ENCODE peak calls at places on chromosomes 16 and 17, in five cellular contexts. One of them, this sample, is unnamed.

GRCh38 chr17:44473367-44473766 is 29.8 kb downstream of the GPATCH8 start:
- DNase-seq in GM23338: no peak
- DNase-seq in mammary epithelial cell: no peak
- DNase-seq in fibroblast of lung: no peak
- DNase-seq in hepatocyte: no peak
- DNase-seq in this sample: peak

GRCh38 chr17:67365762-67366192 is 600 bp downstream of the PSMD12 start:
- DNase-seq in mammary epithelial cell: peak
- DNase-seq in GM23338: no peak
- DNase-seq in hepatocyte: peak
- DNase-seq in fibroblast of lung: peak
- DNase-seq in this sample: peak

GRCh38 chr17:49598918-49599317 is 23.2 kb downstream of the NXPH3 start:
- DNase-seq in mammary epithelial cell: no peak
- DNase-seq in hepatocyte: no peak
- DNase-seq in GM23338: no peak
- DNase-seq in fibroblast of lung: no peak
- DNase-seq in this sample: no peak

GRCh38 chr17:71530227-71530626 is 590.6 kb upstream of the SOX9 start:
- DNase-seq in mammary epithelial cell: peak
- DNase-seq in hepatocyte: no peak
- DNase-seq in fibroblast of lung: no peak
- DNase-seq in GM23338: no peak
- DNase-seq in this sample: peak

GRCh38 chr17:28141333-28141732 is 98.9 kb downstream of the NLK start:
- DNase-seq in hepatocyte: no peak
- DNase-seq in GM23338: no peak
- DNase-seq in fibroblast of lung: no peak
- DNase-seq in mammary epithelial cell: no peak
- DNase-seq in this sample: no peak

GRCh38 chr17:34163681-34164080 is 91.4 kb upstream of the CCL2 start:
- DNase-seq in fibroblast of lung: peak
- DNase-seq in hepatocyte: peak
- DNase-seq in mammary epithelial cell: no peak
- DNase-seq in GM23338: peak
- DNase-seq in this sample: peak

GRCh38 chr16:47574091-47575054 is 113.2 kb downstream of the PHKB start:
- DNase-seq in mammary epithelial cell: peak
- DNase-seq in GM23338: peak
- DNase-seq in fibroblast of lung: peak
- DNase-seq in hepatocyte: no peak
- DNase-seq in this sample: peak

GRCh38 chr17:66716236-66717026 is 118.5 kb upstream of the CACNG5 start:
- DNase-seq in GM23338: peak
- DNase-seq in fibroblast of lung: peak
- DNase-seq in mammary epithelial cell: no peak
- DNase-seq in hepatocyte: peak
- DNase-seq in this sample: peak

GRCh38 chr17:56297142-56297541 is 143.9 kb downstream of the ANKFN1 start:
- DNase-seq in fibroblast of lung: peak
- DNase-seq in mammary epithelial cell: no peak
- DNase-seq in GM23338: no peak
- DNase-seq in hepatocyte: no peak
- DNase-seq in this sample: peak

GRCh38 chr17:27529230-27529796 is 73.1 kb downstream of the KSR1 start:
- DNase-seq in GM23338: no peak
- DNase-seq in fibroblast of lung: peak
- DNase-seq in mammary epithelial cell: no peak
- DNase-seq in hepatocyte: no peak
- DNase-seq in this sample: no peak

GRCh38 chr17:81871387-81872120 is 417 bp upstream of the ARHGDIA start:
- DNase-seq in hepatocyte: peak
- DNase-seq in fibroblast of lung: peak
- DNase-seq in GM23338: peak
- DNase-seq in mammary epithelial cell: peak
- DNase-seq in this sample: peak

GRCh38 chr17:19487009-19487600 is 46.5 kb upstream of the SLC47A1 start:
- DNase-seq in mammary epithelial cell: no peak
- DNase-seq in hepatocyte: no peak
- DNase-seq in GM23338: no peak
- DNase-seq in fibroblast of lung: peak
- DNase-seq in this sample: no peak

GRCh38 chr16:70685938-70686375 is at the start of gene MTSS2:
- DNase-seq in GM23338: peak
- DNase-seq in mammary epithelial cell: peak
- DNase-seq in hepatocyte: peak
- DNase-seq in fibroblast of lung: peak
- DNase-seq in this sample: peak

GRCh38 chr17:48804936-48805411 is 12.1 kb downstream of the TTLL6 start:
- DNase-seq in fibroblast of lung: peak
- DNase-seq in GM23338: peak
- DNase-seq in hepatocyte: peak
- DNase-seq in mammary epithelial cell: peak
- DNase-seq in this sample: peak

GRCh38 chr17:60327122-60327869 is 64.6 kb downstream of the USP32 start:
- DNase-seq in mammary epithelial cell: no peak
- DNase-seq in GM23338: peak
- DNase-seq in hepatocyte: no peak
- DNase-seq in fibroblast of lung: no peak
- DNase-seq in this sample: no peak

GRCh38 chr16:77297996-77298637 is 98.9 kb downstream of the SYCE1L start:
- DNase-seq in fibroblast of lung: no peak
- DNase-seq in GM23338: no peak
- DNase-seq in hepatocyte: no peak
- DNase-seq in mammary epithelial cell: peak
- DNase-seq in this sample: peak

GRCh38 chr17:6639651-6640535 is 618 bp downstream of the KIAA0753 start:
- DNase-seq in mammary epithelial cell: peak
- DNase-seq in fibroblast of lung: peak
- DNase-seq in hepatocyte: peak
- DNase-seq in GM23338: peak
- DNase-seq in this sample: peak

GRCh38 chr17:13597723-13598347 is 3.9 kb downstream of the HS3ST3A1 start:
- DNase-seq in hepatocyte: peak
- DNase-seq in GM23338: peak
- DNase-seq in fibroblast of lung: peak
- DNase-seq in mammary epithelial cell: peak
- DNase-seq in this sample: peak

GRCh38 chr17:33811984-33812383 is 443.1 kb upstream of the CCL2 start:
- DNase-seq in hepatocyte: no peak
- DNase-seq in GM23338: no peak
- DNase-seq in fibroblast of lung: no peak
- DNase-seq in mammary epithelial cell: no peak
- DNase-seq in this sample: no peak

GRCh38 chr16:82047374-82047773 is 12.3 kb downstream of the HSD17B2 start:
- DNase-seq in hepatocyte: no peak
- DNase-seq in fibroblast of lung: no peak
- DNase-seq in mammary epithelial cell: no peak
- DNase-seq in GM23338: no peak
- DNase-seq in this sample: no peak

GRCh38 chr16:83952940-83953795 is at the start of gene OSGIN1:
- DNase-seq in fibroblast of lung: peak
- DNase-seq in mammary epithelial cell: peak
- DNase-seq in hepatocyte: peak
- DNase-seq in GM23338: peak
- DNase-seq in this sample: peak

GRCh38 chr16:85641776-85642176 is 28.7 kb downstream of the GSE1 start:
- DNase-seq in GM23338: no peak
- DNase-seq in hepatocyte: no peak
- DNase-seq in fibroblast of lung: no peak
- DNase-seq in mammary epithelial cell: peak
- DNase-seq in this sample: peak

GRCh38 chr16:83005653-83006160 is 378.9 kb downstream of the CDH13 start:
- DNase-seq in fibroblast of lung: no peak
- DNase-seq in mammary epithelial cell: no peak
- DNase-seq in hepatocyte: no peak
- DNase-seq in GM23338: no peak
- DNase-seq in this sample: no peak

GRCh38 chr17:81570896-81571453 is 18.8 kb upstream of the FAAP100 start:
- DNase-seq in fibroblast of lung: no peak
- DNase-seq in mammary epithelial cell: no peak
- DNase-seq in hepatocyte: no peak
- DNase-seq in GM23338: no peak
- DNase-seq in this sample: no peak

GRCh38 chr16:78257376-78257728 is 157.9 kb downstream of the WWOX start:
- DNase-seq in hepatocyte: no peak
- DNase-seq in fibroblast of lung: no peak
- DNase-seq in mammary epithelial cell: no peak
- DNase-seq in GM23338: no peak
- DNase-seq in this sample: no peak

GRCh38 chr16:49487746-49488145 is 114.1 kb downstream of the C16orf78 start:
- DNase-seq in fibroblast of lung: no peak
- DNase-seq in hepatocyte: no peak
- DNase-seq in GM23338: no peak
- DNase-seq in mammary epithelial cell: no peak
- DNase-seq in this sample: no peak

GRCh38 chr17:40615295-40615988 is 32.2 kb downstream of the SMARCE1 start:
- DNase-seq in GM23338: peak
- DNase-seq in fibroblast of lung: peak
- DNase-seq in hepatocyte: peak
- DNase-seq in mammary epithelial cell: peak
- DNase-seq in this sample: peak

GRCh38 chr17:72696156-72696555 is 396.3 kb downstream of the SLC39A11 start:
- DNase-seq in hepatocyte: no peak
- DNase-seq in GM23338: no peak
- DNase-seq in fibroblast of lung: no peak
- DNase-seq in mammary epithelial cell: no peak
- DNase-seq in this sample: no peak

GRCh38 chr17:46925185-46925858 is 2.4 kb downstream of the GOSR2 start:
- DNase-seq in fibroblast of lung: no peak
- DNase-seq in mammary epithelial cell: no peak
- DNase-seq in hepatocyte: no peak
- DNase-seq in GM23338: no peak
- DNase-seq in this sample: peak

GRCh38 chr16:12818331-12818730 is 14.6 kb upstream of the CPPED1 start:
- DNase-seq in fibroblast of lung: no peak
- DNase-seq in hepatocyte: no peak
- DNase-seq in GM23338: no peak
- DNase-seq in mammary epithelial cell: no peak
- DNase-seq in this sample: no peak

GRCh38 chr16:47917118-47917517 is 238.7 kb downstream of the ABCC12 start:
- DNase-seq in hepatocyte: no peak
- DNase-seq in fibroblast of lung: no peak
- DNase-seq in GM23338: no peak
- DNase-seq in mammary epithelial cell: no peak
- DNase-seq in this sample: no peak

GRCh38 chr16:88569614-88569984 is 604 bp upstream of the ZC3H18 start:
- DNase-seq in GM23338: peak
- DNase-seq in fibroblast of lung: no peak
- DNase-seq in hepatocyte: peak
- DNase-seq in mammary epithelial cell: no peak
- DNase-seq in this sample: peak

GRCh38 chr16:87754535-87754934 is 11.3 kb downstream of the KLHDC4 start:
- DNase-seq in fibroblast of lung: no peak
- DNase-seq in hepatocyte: no peak
- DNase-seq in mammary epithelial cell: no peak
- DNase-seq in GM23338: no peak
- DNase-seq in this sample: no peak

GRCh38 chr17:43360376-43360738 is 38.4 kb upstream of the ARL4D start:
- DNase-seq in hepatocyte: peak
- DNase-seq in fibroblast of lung: peak
- DNase-seq in GM23338: no peak
- DNase-seq in mammary epithelial cell: no peak
- DNase-seq in this sample: no peak
- H2AFZ ChIP-seq in hepatocyte: no peak
- H2AFZ ChIP-seq in fibroblast of lung: peak
- H2AFZ ChIP-seq in GM23338: no peak
- H2AFZ ChIP-seq in mammary epithelial cell: peak
- H2AFZ ChIP-seq in this sample: no peak

GRCh38 chr17:78232774-78233173 is 1.3 kb downstream of the TMEM235 start:
- DNase-seq in GM23338: no peak
- DNase-seq in mammary epithelial cell: no peak
- DNase-seq in hepatocyte: no peak
- DNase-seq in fibroblast of lung: no peak
- DNase-seq in this sample: no peak

GRCh38 chr17:78230252-78230962 is 1.0 kb upstream of the TMEM235 start:
- DNase-seq in mammary epithelial cell: no peak
- DNase-seq in hepatocyte: no peak
- DNase-seq in GM23338: no peak
- DNase-seq in fibroblast of lung: no peak
- DNase-seq in this sample: no peak

GRCh38 chr17:78230996-78231931 is at the start of gene TMEM235:
- DNase-seq in GM23338: peak
- DNase-seq in hepatocyte: peak
- DNase-seq in mammary epithelial cell: no peak
- DNase-seq in fibroblast of lung: no peak
- DNase-seq in this sample: no peak

GRCh38 chr17:78233678-78234077 is 2.2 kb downstream of the TMEM235 start:
- DNase-seq in mammary epithelial cell: no peak
- DNase-seq in hepatocyte: no peak
- DNase-seq in GM23338: no peak
- DNase-seq in fibroblast of lung: no peak
- DNase-seq in this sample: no peak

GRCh38 chr17:78231991-78232759 is 744 bp downstream of the TMEM235 start:
- DNase-seq in fibroblast of lung: no peak
- DNase-seq in GM23338: peak
- DNase-seq in hepatocyte: peak
- DNase-seq in mammary epithelial cell: no peak
- DNase-seq in this sample: peak
- TF ChIP-seq EZH2 in fibroblast of lung: peak
- TF ChIP-seq EZH2 in GM23338: no peak
- TF ChIP-seq EZH2 in hepatocyte: peak
- TF ChIP-seq EZH2 in mammary epithelial cell: no peak
- TF ChIP-seq EZH2 in this sample: no peak

DNA sequence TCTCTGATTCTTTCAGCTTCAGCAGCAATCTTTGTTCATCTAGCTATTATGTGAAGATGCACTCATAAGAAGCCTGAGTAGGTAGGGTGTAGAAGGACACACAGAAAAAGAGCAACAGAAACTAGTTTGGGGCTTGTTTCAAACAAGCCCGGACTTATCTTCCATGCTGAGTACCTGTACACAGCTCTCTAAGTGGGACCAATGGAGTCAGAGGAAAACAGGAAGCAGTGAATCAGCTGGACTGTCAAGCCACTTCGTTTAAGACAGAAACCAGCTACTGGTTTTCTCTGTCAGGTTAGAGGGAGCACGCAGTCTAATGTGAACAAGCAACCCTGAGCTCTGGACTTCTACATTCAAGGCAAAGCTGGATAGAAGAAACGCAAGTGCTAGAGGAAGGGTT is 16.0 kb downstream of the MAP2K6 start:
- DNase-seq in fibroblast of lung: no peak
- DNase-seq in hepatocyte: peak
- DNase-seq in GM23338: no peak
- DNase-seq in mammary epithelial cell: peak
- DNase-seq in this sample: no peak
- H2AFZ ChIP-seq in fibroblast of lung: no peak
- H2AFZ ChIP-seq in hepatocyte: peak
- H2AFZ ChIP-seq in GM23338: no peak
- H2AFZ ChIP-seq in mammary epithelial cell: peak
- H2AFZ ChIP-seq in this sample: no peak

DNA sequence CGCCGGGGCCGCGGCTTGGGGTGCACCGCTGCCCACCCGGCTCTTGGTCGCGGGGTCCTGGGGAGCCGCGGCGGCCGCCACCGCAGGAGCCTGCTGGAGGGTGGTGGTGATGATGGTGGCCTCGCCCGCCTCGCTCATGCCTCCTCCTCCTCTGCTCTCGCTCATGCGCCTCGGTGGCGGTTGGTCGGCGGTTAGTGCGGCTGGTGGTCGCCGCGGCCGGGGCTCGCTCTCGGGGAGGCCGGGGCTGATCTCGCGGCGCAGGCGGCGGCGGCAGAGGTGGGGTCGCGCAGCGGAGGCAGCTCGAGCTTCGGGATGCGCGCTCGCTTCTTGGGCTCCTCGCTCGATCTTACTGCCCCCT is 41.6 kb downstream of the AHSP start:
- DNase-seq in fibroblast of lung: no peak
- DNase-seq in mammary epithelial cell: no peak
- DNase-seq in hepatocyte: no peak
- DNase-seq in GM23338: peak
- DNase-seq in this sample: no peak
- TF ChIP-seq EZH2 in fibroblast of lung: no peak
- TF ChIP-seq EZH2 in mammary epithelial cell: no peak
- TF ChIP-seq EZH2 in hepatocyte: peak
- TF ChIP-seq EZH2 in GM23338: peak
- TF ChIP-seq EZH2 in this sample: no peak